ENCODE peak calls at places on chromosomes 12 and 14, in four cellular contexts. One of them, this sample, is unnamed.

GRCh38 chr12:124613151-124613585 is 45.8 kb upstream of the NCOR2 start:
- DNase-seq in left ventricle myocardium inferior: no peak
- DNase-seq in AG20443: no peak
- DNase-seq in cardiac muscle cell: peak
- DNase-seq in this sample: peak

GRCh38 chr14:49303952-49304516 is 282.1 kb downstream of the RPS29 start:
- DNase-seq in left ventricle myocardium inferior: no peak
- DNase-seq in cardiac muscle cell: peak
- DNase-seq in AG20443: peak
- DNase-seq in this sample: peak

GRCh38 chr12:17588968-17589367 is 501.0 kb downstream of the RERGL start:
- DNase-seq in left ventricle myocardium inferior: no peak
- DNase-seq in AG20443: no peak
- DNase-seq in cardiac muscle cell: no peak
- DNase-seq in this sample: peak

GRCh38 chr14:33404964-33405574 is 466.4 kb downstream of the NPAS3 start:
- DNase-seq in AG20443: no peak
- DNase-seq in cardiac muscle cell: no peak
- DNase-seq in left ventricle myocardium inferior: no peak
- DNase-seq in this sample: no peak

GRCh38 chr12:6030081-6030480 is 85.0 kb upstream of the ANO2 start:
- DNase-seq in AG20443: no peak
- DNase-seq in left ventricle myocardium inferior: no peak
- DNase-seq in cardiac muscle cell: no peak
- DNase-seq in this sample: no peak

GRCh38 chr12:31887109-31887811 is 72.0 kb upstream of the RESF1 start:
- DNase-seq in AG20443: no peak
- DNase-seq in cardiac muscle cell: no peak
- DNase-seq in left ventricle myocardium inferior: no peak
- DNase-seq in this sample: no peak

GRCh38 chr12:6367969-6368892 is 7.1 kb downstream of the SCNN1A start:
- DNase-seq in cardiac muscle cell: no peak
- DNase-seq in left ventricle myocardium inferior: no peak
- DNase-seq in AG20443: no peak
- DNase-seq in this sample: no peak

GRCh38 chr12:52235822-52236291 is 2.8 kb downstream of the KRT7 start:
- DNase-seq in left ventricle myocardium inferior: no peak
- DNase-seq in AG20443: no peak
- DNase-seq in cardiac muscle cell: no peak
- DNase-seq in this sample: no peak

GRCh38 chr14:53549956-53550355 is 396.8 kb upstream of the DDHD1 start:
- DNase-seq in AG20443: no peak
- DNase-seq in cardiac muscle cell: no peak
- DNase-seq in left ventricle myocardium inferior: no peak
- DNase-seq in this sample: no peak

GRCh38 chr12:24922109-24922508 is 26.8 kb downstream of the BCAT1 start:
- DNase-seq in left ventricle myocardium inferior: no peak
- DNase-seq in AG20443: no peak
- DNase-seq in cardiac muscle cell: no peak
- DNase-seq in this sample: no peak

GRCh38 chr12:98955284-98955683 is 310.2 kb downstream of the APAF1 start:
- DNase-seq in left ventricle myocardium inferior: no peak
- DNase-seq in AG20443: peak
- DNase-seq in cardiac muscle cell: peak
- DNase-seq in this sample: no peak